ENCODE peak calls at places on chromosomes 12 and 14, in nine cellular contexts. V is fibroblast of lung, J is uterus, T is mammary epithelial cell, K is A549, B is cardiac muscle cell, D is AG04449, N is foreskin fibroblast, L is lower lobe of right lung. U is an unnamed sample.

GRCh38 chr12:93279849-93280412 is 97.8 kb upstream of the NUDT4 start:
- DNase-seq in V (peak; percentile 25), D (no peak), T (no peak), N (peak; percentile 52), B (no peak), J (no peak), K (no peak), L (no peak), U (no peak)

GRCh38 chr12:13534645-13535398 is 338.3 kb downstream of the EMP1 start:
- DNase-seq in N (peak; percentile 65), J (peak; percentile 18), B (peak; percentile 74), V (peak; percentile 47), D (no peak), K (peak; percentile 31), L (peak; percentile 72), T (peak; percentile 21), U (no peak)

GRCh38 chr12:132710422-132711168 is at the start of gene PGAM5:
- DNase-seq in L (peak; percentile 91), D (no peak), V (peak; percentile 71), T (peak; percentile 91), K (peak; percentile 79), N (peak; percentile 93), B (peak; percentile 86), J (peak; percentile 54), U (no peak)

GRCh38 chr12:16347391-16348298 is at the start of gene MGST1:
- DNase-seq in J (peak; percentile 19), V (peak; percentile 79), K (peak; percentile 38), L (peak; percentile 90), B (peak; percentile 78), D (no peak), N (peak; percentile 81), T (peak; percentile 71), U (peak; percentile 49)

GRCh38 chr12:76790564-76791552 is 26.9 kb downstream of the ZDHHC17 start:
- DNase-seq in D (no peak), K (peak; percentile 21), N (peak; percentile 36), T (no peak), L (no peak), V (peak; percentile 52), B (peak; percentile 22), J (no peak), U (no peak)

GRCh38 chr14:69490219-69490918 is 5.8 kb downstream of the PLEKHD1 start:
- DNase-seq in N (no peak), D (no peak), B (no peak), K (no peak), V (no peak), J (no peak), L (no peak), T (no peak), U (no peak)

GRCh38 chr14:92323916-92324818 is 1.2 kb downstream of the SLC24A4 start:
- DNase-seq in N (no peak), B (no peak), T (peak; percentile 1), D (no peak), J (no peak), K (no peak), V (no peak), L (no peak), U (no peak)

GRCh38 chr14:102822311-102822863 is 45.1 kb downstream of the TRAF3 start:
- DNase-seq in L (no peak), J (no peak), D (no peak), N (peak; percentile 45), V (no peak), T (no peak), K (no peak), B (no peak), U (no peak)

GRCh38 chr12:106724116-106724515 is 50.4 kb upstream of the RIC8B start:
- DNase-seq in B (no peak), D (no peak), T (no peak), K (no peak), L (no peak), J (no peak), N (no peak), V (no peak), U (no peak)

GRCh38 chr14:95299271-95299670 is 20.4 kb downstream of the CLMN start:
- DNase-seq in K (no peak), J (no peak), N (no peak), B (no peak), D (no peak), L (no peak), T (no peak), V (no peak), U (no peak)

GRCh38 chr12:133220521-133220920 is 15.2 kb downstream of the ANHX start:
- DNase-seq in B (no peak), T (no peak), J (no peak), V (no peak), D (no peak), N (no peak), K (no peak), L (no peak), U (no peak)

GRCh38 chr12:120534203-120534702 is at the start of gene RNF10:
- DNase-seq in B (peak; percentile 91), N (peak; percentile 91), K (peak; percentile 96), L (peak; percentile 77), T (peak; percentile 78), V (peak; percentile 94), D (no peak), J (peak; percentile 83), U (no peak)

GRCh38 chr12:14954269-14954668 is 7.1 kb downstream of the ARHGDIB start:
- DNase-seq in K (no peak), T (no peak), L (no peak), J (no peak), N (no peak), D (no peak), B (no peak), V (no peak), U (no peak)

GRCh38 chr14:95341564-95341963 is 21.9 kb upstream of the CLMN start:
- DNase-seq in J (no peak), D (no peak), T (no peak), B (peak; percentile 16), L (no peak), K (no peak), V (no peak), N (no peak), U (no peak)

GRCh38 chr14:74732387-74732786 is 19.4 kb downstream of the FCF1 start:
- DNase-seq in J (no peak), V (no peak), D (no peak), B (no peak), L (no peak), K (no peak), N (no peak), T (no peak), U (no peak)

GRCh38 chr12:13220848-13221247 is 24.3 kb downstream of the EMP1 start:
- DNase-seq in T (no peak), V (no peak), K (no peak), J (no peak), L (no peak), N (peak; percentile 53), D (no peak), B (no peak), U (peak; percentile 55)

GRCh38 chr14:94375552-94376107 is 12.8 kb downstream of the SERPINA1 start:
- DNase-seq in N (no peak), K (no peak), L (no peak), B (no peak), J (no peak), V (no peak), T (no peak), D (no peak), U (no peak)

GRCh38 chr14:85764809-85765208 is 234.9 kb downstream of the FLRT2 start:
- DNase-seq in N (no peak), T (no peak), L (no peak), J (no peak), V (peak; percentile 31), B (peak; percentile 1), K (no peak), D (no peak), U (no peak)

GRCh38 chr12:2282321-2282720 is 229.5 kb downstream of the CACNA1C start:
- DNase-seq in N (no peak), V (peak; percentile 34), K (no peak), J (peak; percentile 10), D (no peak), L (no peak), T (no peak), B (peak; percentile 47), U (no peak)
- TF ChIP-seq CTCF in N (no peak), V (no peak), K (no peak), J (no peak), D (no peak), L (no peak), T (no peak), B (peak; percentile 24), U (no peak)

DNA sequence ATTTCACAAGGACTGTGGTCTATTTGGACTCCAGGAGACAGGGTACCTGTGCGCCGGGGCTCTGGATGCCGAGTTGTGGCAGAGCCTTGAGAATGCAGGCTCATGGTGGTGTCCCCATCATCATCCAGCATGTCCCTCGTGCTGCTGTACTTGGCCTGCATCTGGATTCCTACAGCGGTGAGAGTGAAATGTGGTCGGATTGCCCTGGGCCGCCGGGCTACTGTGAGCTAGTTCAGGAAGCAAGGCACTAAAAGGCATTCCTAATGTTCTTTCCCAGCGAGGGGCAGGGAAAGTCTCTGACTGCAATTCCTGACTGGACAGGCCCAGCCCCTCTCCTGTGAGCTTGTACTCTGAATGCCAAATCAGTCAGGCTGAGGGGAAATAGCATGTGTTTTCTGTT is at the start of gene CLEC1A:
- DNase-seq in V (peak; percentile 11), T (no peak), D (no peak), K (no peak), B (no peak), L (no peak), N (no peak), J (peak; percentile 63), U (no peak)
- H3K4me3 ChIP-seq in V (no peak within 1 kb of the TSS), T (no peak within 1 kb of the TSS), D (no peak within 1 kb of the TSS), K (no peak within 1 kb of the TSS), B (no peak within 1 kb of the TSS), L (peak within 1 kb of the TSS; percentile 49), N (no peak within 1 kb of the TSS), J (peak within 1 kb of the TSS; percentile 3), U (no peak within 1 kb of the TSS)

DNA sequence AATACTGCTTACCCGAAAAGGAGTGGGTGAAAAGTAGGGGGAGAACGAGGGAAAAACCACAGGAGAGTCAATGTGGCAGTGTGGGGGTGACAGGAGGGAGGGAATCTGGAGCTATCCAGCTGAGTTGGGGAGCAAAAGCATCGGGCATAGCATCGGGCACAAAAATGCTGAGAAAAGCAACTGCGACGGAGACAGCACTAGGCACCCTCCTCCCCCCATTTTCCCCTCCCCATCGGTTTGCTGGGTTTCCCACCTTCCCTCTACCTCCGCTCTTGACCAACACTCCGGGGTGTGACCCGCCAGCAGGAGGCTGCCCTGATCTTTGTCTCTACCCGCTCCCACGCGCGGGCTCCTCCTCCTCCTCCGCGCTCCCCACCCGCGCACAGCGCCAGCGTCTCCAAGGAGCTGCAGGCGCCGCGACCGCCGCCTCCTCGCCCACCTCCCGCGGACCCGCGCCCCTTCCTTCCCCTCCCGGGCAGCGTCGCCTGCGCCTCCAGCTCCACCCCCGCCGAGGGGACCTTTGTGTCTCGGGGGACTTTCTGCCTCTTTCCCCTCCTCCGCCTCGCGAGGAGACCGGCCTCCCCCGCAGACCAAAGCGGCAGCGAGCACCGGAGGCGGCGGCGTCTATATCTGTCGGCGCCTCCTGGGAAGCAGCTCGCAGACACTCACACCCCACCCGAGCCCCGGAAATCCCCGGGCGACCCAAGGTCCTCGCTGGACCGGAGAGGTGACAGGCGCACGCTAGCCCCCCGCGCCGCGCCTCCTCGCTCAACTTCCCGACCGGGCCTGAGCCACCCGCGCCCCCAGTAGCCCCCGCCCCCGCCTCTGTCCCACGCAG is 939 bp downstream of the CDK17 start:
- DNase-seq in D (no peak), J (peak; percentile 84), B (peak; percentile 72), V (peak; percentile 76), T (peak; percentile 61), N (peak; percentile 85), K (peak; percentile 70), L (peak; percentile 89), U (no peak)
- TF ChIP-seq CTCF in D (peak; percentile 47), J (peak; percentile 8), B (peak; percentile 24), V (no peak), T (no peak), N (peak; percentile 31), K (no peak), L (no peak), U (peak; percentile 16)

GRCh38 chr12:124437621-124438414 is 129.6 kb downstream of the NCOR2 start:
- DNase-seq in D (no peak), B (no peak), L (no peak), T (no peak), V (no peak), N (no peak), K (no peak), J (no peak), U (no peak)
- H3K4me3 ChIP-seq in D (no peak overlapping the region), B (no peak overlapping the region), L (no peak overlapping the region), T (no peak overlapping the region), V (no peak overlapping the region), N (no peak overlapping the region), K (no peak overlapping the region), J (no peak overlapping the region), U (no peak overlapping the region)